ENCODE peak calls at places on chromosomes 13 and 19, in five cellular contexts. K, Z, V, A and I are unnamed samples.

GRCh38 chr13:48235100-48235813 is 2.3 kb downstream of the ITM2B start:
- DNase-seq in A (no peak), K (no peak), V (peak; percentile 52), Z (peak; percentile 42), I (no peak)

GRCh38 chr13:106210327-106210726 is 325.1 kb downstream of the EFNB2 start:
- DNase-seq in V (peak; percentile 25), A (no peak), Z (no peak), K (no peak), I (no peak)

GRCh38 chr13:81760316-81760715 is 1419.4 kb upstream of the SPRY2 start:
- DNase-seq in A (no peak), K (no peak), Z (no peak), V (no peak), I (no peak)

GRCh38 chr19:51172223-51172622 is 30.1 kb downstream of the SIGLEC7 start:
- DNase-seq in K (no peak), A (no peak), V (no peak), Z (no peak), I (no peak)

GRCh38 chr19:50206191-50206590 is 2.8 kb downstream of the MYH14 start:
- DNase-seq in V (no peak), Z (no peak), A (no peak), K (no peak), I (no peak)

GRCh38 chr19:49057636-49058234 is at the start of gene CGB7:
- DNase-seq in V (peak; percentile 77), Z (peak; percentile 87), K (no peak), A (peak; percentile 87), I (no peak)

GRCh38 chr19:8028951-8029491 is 23.5 kb upstream of the CCL25 start:
- DNase-seq in Z (peak; percentile 98), K (no peak), A (no peak), V (peak; percentile 65), I (no peak)

GRCh38 chr13:51733656-51734334 is 70.2 kb downstream of the DHRS12 start:
- DNase-seq in Z (no peak), V (peak; percentile 9), A (no peak), K (no peak), I (no peak)

GRCh38 chr19:32652893-32653625 is 21.9 kb downstream of the ANKRD27 start:
- DNase-seq in Z (no peak), A (peak; percentile 83), K (no peak), V (peak; percentile 6), I (no peak)

GRCh38 chr13:46687810-46688209 is 109.2 kb downstream of the ESD start:
- DNase-seq in V (no peak), Z (no peak), K (no peak), A (no peak), I (peak; percentile 12)

GRCh38 chr13:23463631-23464030 is 30.1 kb upstream of the SACS start:
- DNase-seq in A (no peak), Z (no peak), K (no peak), V (no peak), I (no peak)

GRCh38 chr13:69589531-69589930 is 518.1 kb upstream of the ATXN8OS start:
- DNase-seq in A (no peak), V (no peak), K (no peak), Z (no peak), I (no peak)

GRCh38 chr13:46571941-46572340 is 19.0 kb downstream of the LRCH1 start:
- DNase-seq in A (no peak), Z (no peak), V (no peak), K (no peak), I (no peak)

GRCh38 chr19:14786421-14786851 is 8.1 kb upstream of the ADGRE2 start:
- DNase-seq in V (peak; percentile 25), Z (peak; percentile 80), A (no peak), K (no peak), I (no peak)

GRCh38 chr13:111225810-111226546 is 94.5 kb upstream of the TEX29 start:
- DNase-seq in V (no peak), Z (no peak), K (no peak), A (no peak), I (no peak)

GRCh38 chr13:32025730-32026129 is 5.8 kb upstream of the FRY start:
- DNase-seq in V (no peak), Z (peak; percentile 93), A (no peak), K (no peak), I (no peak)

GRCh38 chr19:48718711-48719231 is 754 bp downstream of the MAMSTR start:
- DNase-seq in Z (no peak), V (no peak), A (no peak), K (no peak), I (no peak)

GRCh38 chr19:2049741-2050348 is 1.2 kb downstream of the MKNK2 start:
- DNase-seq in A (peak; percentile 94), V (peak; percentile 54), Z (peak; percentile 60), K (peak; percentile 71), I (peak; percentile 72)
- H3K27ac ChIP-seq in A (peak overlapping the region; percentile 95), V (peak overlapping the region; percentile 46), Z (no peak overlapping the region), K (peak overlapping the region; percentile 51), I (peak overlapping the region; percentile 87)

GRCh38 chr19:16347706-16348105 is 23.1 kb downstream of the KLF2 start:
- DNase-seq in Z (no peak), A (no peak), V (no peak), K (no peak), I (no peak)
- H3K4me3 ChIP-seq in Z (no peak overlapping the region), A (no peak overlapping the region), V (no peak overlapping the region), K (no peak overlapping the region), I (no peak overlapping the region)

DNA sequence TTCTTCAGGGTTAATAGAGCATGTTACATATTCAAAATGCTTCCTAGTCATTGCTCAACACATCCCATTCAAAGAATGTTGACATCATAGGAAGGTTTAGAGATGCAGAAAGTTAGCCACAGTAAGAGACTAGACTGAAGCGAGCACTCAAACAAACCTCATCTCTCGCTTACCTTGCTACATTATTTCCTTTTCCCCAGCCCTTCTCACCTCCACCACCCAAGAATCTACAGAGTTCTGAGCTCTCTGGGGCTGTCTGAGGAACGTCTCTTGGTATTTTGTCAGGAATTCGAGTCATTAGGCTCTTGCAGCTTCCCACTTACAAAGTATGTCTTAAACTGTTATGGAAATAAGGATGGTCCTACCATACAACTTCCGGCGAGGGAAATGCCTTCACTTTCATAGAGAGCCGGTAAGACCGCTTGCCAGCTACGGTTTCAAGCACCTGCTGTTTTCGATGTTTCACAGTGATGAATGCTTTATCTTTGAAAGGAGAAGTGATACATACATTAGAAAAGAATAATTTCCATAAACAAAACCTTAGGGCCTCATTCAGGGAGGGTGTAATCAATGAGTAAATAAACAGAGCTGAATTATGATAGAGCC is 65.1 kb downstream of the FLT1 start:
- DNase-seq in Z (no peak), A (no peak), K (peak; percentile 73), V (no peak), I (no peak)
- H3K4me1 ChIP-seq in Z (peaks cover 22% of the 10 kb centered on the region), A (no peaks in the 10 kb centered on the region), K (peaks cover 16% of the 10 kb centered on the region), V (peaks cover 11% of the 10 kb centered on the region), I (no peaks in the 10 kb centered on the region)

GRCh38 chr13:72639377-72639776 is 88.1 kb downstream of the MZT1 start:
- DNase-seq in K (no peak), Z (no peak), A (no peak), V (no peak), I (no peak)
- H3K27ac ChIP-seq in K (no peak overlapping the region), Z (no peak overlapping the region), A (no peak overlapping the region), V (no peak overlapping the region), I (no peak overlapping the region)

GRCh38 chr13:94232956-94233355 is 246.5 kb downstream of the DCT start:
- DNase-seq in K (no peak), Z (no peak), A (no peak), V (no peak), I (no peak)
- H3K4me3 ChIP-seq in K (no peak overlapping the region), Z (no peak overlapping the region), A (no peak overlapping the region), V (no peak overlapping the region), I (no peak overlapping the region)

GRCh38 chr19:43778651-43779050 is 2.1 kb downstream of the KCNN4 start:
- DNase-seq in V (no peak), A (no peak), K (no peak), Z (no peak), I (no peak)
- H3K4me1 ChIP-seq in V (peaks cover 4% of the 10 kb centered on the region), A (peaks cover 33% of the 10 kb centered on the region), K (peaks cover 9% of the 10 kb centered on the region), Z (peaks cover 15% of the 10 kb centered on the region), I (peaks cover 27% of the 10 kb centered on the region)

DNA sequence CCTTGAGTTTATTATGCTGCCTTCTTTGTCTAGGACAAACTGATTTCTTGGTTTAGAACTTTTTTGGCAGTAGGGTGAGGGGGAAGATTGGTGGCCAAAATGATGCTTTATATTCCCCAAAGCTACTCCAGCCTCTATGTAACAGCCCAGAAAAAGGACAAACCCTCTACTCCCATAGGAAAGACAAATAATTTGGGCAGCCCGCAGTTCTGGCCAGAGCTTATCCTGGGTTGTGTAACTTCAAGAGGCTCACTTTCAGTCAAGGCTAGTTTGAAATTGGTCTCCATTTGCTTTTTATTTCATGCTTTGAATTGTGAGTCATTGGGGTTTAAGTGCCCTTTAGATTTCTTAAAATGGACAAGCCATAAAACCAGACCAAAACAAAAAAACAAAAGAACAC is 142.3 kb downstream of the OLFM4 start:
- DNase-seq in K (no peak), A (no peak), Z (no peak), V (no peak), I (no peak)
- H3K27ac ChIP-seq in K (no peak overlapping the region), A (no peak overlapping the region), Z (no peak overlapping the region), V (no peak overlapping the region), I (no peak overlapping the region)

GRCh38 chr19:5844456-5845433 is 5.2 kb upstream of the FUT6 start:
- DNase-seq in V (no peak), Z (no peak), K (no peak), A (no peak), I (no peak)

GRCh38 chr19:5843295-5843927 is 3.9 kb upstream of the FUT6 start:
- DNase-seq in Z (no peak), V (no peak), K (no peak), A (no peak), I (no peak)

GRCh38 chr19:5838437-5839311 is 828 bp downstream of the FUT6 start:
- DNase-seq in Z (no peak), V (no peak), A (no peak), K (no peak), I (no peak)

GRCh38 chr19:5837768-5838364 is 1.6 kb downstream of the FUT6 start:
- DNase-seq in V (no peak), K (no peak), A (no peak), Z (no peak), I (no peak)

GRCh38 chr19:5839312-5840017 is at the start of gene FUT6:
- DNase-seq in K (no peak), A (no peak), V (no peak), Z (no peak), I (no peak)
- H3K4me3 ChIP-seq in K (no peak within 1 kb of the TSS), A (no peak within 1 kb of the TSS), V (no peak within 1 kb of the TSS), Z (no peak within 1 kb of the TSS), I (no peak within 1 kb of the TSS)

DNA sequence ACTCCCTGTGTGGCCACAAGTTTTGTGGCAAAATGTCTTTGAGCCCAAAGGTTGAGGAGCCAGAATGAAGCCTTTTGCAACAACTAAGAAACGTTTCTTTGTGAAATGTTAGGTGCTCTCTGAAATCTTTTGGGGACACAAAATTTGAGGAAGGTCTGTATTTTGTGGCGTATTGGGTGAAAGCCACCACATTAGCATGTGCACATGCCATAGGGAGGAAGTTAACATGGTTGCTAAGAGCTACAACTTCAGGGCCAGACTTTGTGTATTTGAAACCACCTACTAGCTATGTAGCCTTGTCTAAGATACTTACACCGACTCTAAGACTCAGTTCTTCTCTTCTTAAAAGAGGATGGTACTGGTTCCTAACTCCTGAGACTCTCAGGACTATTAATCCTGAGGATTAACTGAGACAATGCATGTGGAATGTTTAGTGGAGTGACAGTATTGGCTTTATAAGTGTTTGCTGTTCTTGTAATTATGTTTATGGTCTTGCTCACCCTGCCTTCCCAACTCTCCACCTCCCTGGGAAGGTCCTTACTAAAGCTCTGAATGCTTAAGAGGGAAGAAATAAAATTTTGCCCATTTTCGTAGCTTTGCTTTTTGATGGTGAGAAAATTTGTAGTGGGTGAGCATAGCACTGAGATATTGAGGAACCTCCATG is 15.5 kb downstream of the SERP2 start:
- DNase-seq in A (no peak), Z (peak; percentile 11), V (no peak), K (no peak), I (no peak)
- H3K4me1 ChIP-seq in A (peaks cover 8% of the 10 kb centered on the region), Z (peaks cover 32% of the 10 kb centered on the region), V (peaks cover 60% of the 10 kb centered on the region), K (no peaks in the 10 kb centered on the region), I (no peaks in the 10 kb centered on the region)

GRCh38 chr13:50697746-50698526 is 145.6 kb downstream of the DLEU7 start:
- DNase-seq in A (no peak), K (no peak), V (no peak), Z (no peak), I (no peak)
- H3K27ac ChIP-seq in A (no peak overlapping the region), K (no peak overlapping the region), V (no peak overlapping the region), Z (no peak overlapping the region), I (no peak overlapping the region)